ENCODE peak calls at places on chromosomes 1 and 21, in six cellular contexts. T, G, V, C, E and K are unnamed samples.

GRCh38 chr21:34031835-34032370 is 41.5 kb upstream of the MRPS6 start:
- DNase-seq in V (no peak), G (no peak), T (no peak), E (no peak), C (no peak), K (no peak)

GRCh38 chr1:177912991-177913390 is 56.9 kb downstream of the SEC16B start:
- DNase-seq in G (peak), V (no peak), E (no peak), C (no peak), T (no peak), K (no peak)

GRCh38 chr21:14273736-14274538 is 58.0 kb downstream of the RBM11 start:
- DNase-seq in V (no peak), G (no peak), E (peak), T (peak), C (peak), K (no peak)

GRCh38 chr21:42040411-42041180 is 30.4 kb upstream of the ZBTB21 start:
- DNase-seq in T (no peak), G (peak), V (peak), C (peak), E (no peak), K (peak)

GRCh38 chr1:186681806-186682205 is 1.6 kb upstream of the PTGS2 start:
- DNase-seq in E (no peak), C (no peak), T (no peak), G (peak), V (no peak), K (no peak)

GRCh38 chr1:169287280-169287679 is 80.3 kb downstream of the NME7 start:
- DNase-seq in G (no peak), T (no peak), C (no peak), E (no peak), V (no peak), K (no peak)

GRCh38 chr1:236766506-236766905 is 28.6 kb upstream of the MTR start:
- DNase-seq in E (no peak), C (no peak), G (no peak), V (no peak), T (no peak), K (no peak)

GRCh38 chr1:62809788-62810187 is 25.9 kb downstream of the ATG4C start:
- DNase-seq in E (no peak), C (no peak), G (no peak), V (no peak), T (no peak), K (no peak)

GRCh38 chr21:38645282-38645681 is 147.0 kb upstream of the ERG start:
- DNase-seq in G (peak), V (peak), T (no peak), C (no peak), E (no peak), K (peak)

GRCh38 chr1:25871086-25871703 is 4.3 kb downstream of the PAQR7 start:
- DNase-seq in T (no peak), E (no peak), C (peak), V (no peak), G (no peak), K (no peak)

GRCh38 chr1:225834417-225835329 is 24.7 kb downstream of the EPHX1 start:
- DNase-seq in C (no peak), T (no peak), G (peak), V (no peak), E (no peak), K (peak)

DNA sequence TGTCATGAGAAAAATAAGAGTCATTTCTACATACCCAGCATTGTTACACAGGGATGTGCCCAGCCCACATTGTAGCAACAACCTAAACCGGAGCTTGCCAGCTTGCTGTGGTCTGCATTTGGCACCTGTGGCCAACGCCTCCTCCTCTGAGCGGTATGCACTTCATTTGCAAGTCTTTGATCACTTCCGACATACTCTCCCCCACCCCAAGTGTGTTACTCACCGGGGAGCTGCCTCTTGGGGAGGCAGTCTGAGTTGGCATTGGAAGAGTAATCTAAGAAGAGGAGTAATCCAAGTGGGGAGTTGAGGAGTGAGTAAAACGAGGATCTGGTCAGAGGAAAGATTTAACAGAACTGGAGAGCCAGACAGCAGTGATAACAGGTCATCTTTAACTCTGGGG is 3.8 kb downstream of the BCL9 start:
- DNase-seq in V (peak), C (peak), T (peak), E (peak), G (peak), K (peak)
- H3K4me2 ChIP-seq in V (peak), C (peak), T (peak), E (peak), G (no peak), K (peak)

GRCh38 chr1:7298145-7298544 is 473.0 kb upstream of the VAMP3 start:
- DNase-seq in G (no peak), E (no peak), V (no peak), T (no peak), C (peak), K (no peak)
- H3K27ac ChIP-seq in G (peak), E (no peak), V (no peak), T (peak), C (peak), K (peak)

DNA sequence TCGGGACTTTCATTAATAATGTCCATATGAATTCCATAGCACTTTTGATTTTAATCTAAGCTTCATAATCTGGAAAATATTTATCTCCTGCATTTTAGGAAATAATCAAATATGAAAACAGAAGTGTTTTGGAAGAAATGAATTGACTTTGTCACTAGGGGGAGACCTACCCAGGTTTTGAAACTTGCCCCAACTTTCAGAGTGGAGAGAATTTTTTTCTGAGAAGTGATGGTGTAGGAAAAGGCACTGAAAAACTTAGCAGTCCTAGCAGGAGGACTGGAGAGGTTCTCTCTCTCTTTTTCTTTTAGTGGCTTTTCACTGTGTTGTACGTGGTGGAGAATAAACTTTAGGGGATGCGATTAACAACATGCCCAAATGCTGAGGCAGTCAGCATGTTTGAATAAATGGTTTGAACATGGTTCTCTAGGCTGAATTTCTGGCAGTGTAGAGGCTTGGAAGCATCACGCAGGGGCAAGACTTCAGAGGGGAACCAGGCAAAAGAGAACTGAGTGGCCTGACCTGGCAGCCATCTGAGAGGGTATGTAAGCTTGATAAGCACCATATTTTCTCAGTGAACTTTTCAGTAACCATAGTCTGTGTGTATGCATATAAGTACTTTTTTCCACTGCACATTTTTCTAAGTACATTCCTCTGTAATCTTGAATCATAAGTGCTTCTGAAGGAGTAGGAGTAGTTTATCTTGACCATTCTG is 68.3 kb upstream of the NEK7 start:
- DNase-seq in G (peak), C (peak), E (peak), V (no peak), T (no peak), K (peak)
- H3K4me2 ChIP-seq in G (no peak), C (no peak), E (no peak), V (no peak), T (no peak), K (peak)

GRCh38 chr21:37447288-37447936 is 80.8 kb downstream of the DYRK1A start:
- DNase-seq in E (peak), C (no peak), V (no peak), G (no peak), T (no peak), K (no peak)
- H3K27ac ChIP-seq in E (peak), C (no peak), V (no peak), G (no peak), T (no peak), K (no peak)

DNA sequence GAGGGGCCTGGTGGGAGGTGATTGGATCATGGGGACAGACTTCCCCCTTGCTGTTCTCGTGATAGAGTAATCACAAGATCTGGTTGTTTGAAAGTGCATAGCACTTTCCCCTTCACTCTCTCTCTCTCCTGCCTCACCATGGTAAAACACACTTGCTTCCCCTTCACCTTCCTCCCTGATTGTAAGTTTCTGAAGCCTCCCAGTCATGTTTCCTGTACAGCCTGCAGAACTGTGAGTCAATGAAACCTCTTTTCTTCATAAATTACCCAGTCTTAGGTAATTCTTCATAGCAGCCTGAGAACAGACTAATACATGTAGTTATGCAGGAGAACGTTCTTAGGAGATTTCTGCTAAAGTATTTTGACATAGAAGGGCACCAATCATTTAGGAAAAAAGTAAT is 59.9 kb upstream of the FBXO28 start:
- DNase-seq in G (no peak), V (no peak), C (no peak), T (no peak), E (no peak), K (no peak)
- H3K4me2 ChIP-seq in G (no peak), V (no peak), C (no peak), T (no peak), E (no peak), K (no peak)

GRCh38 chr1:181100924-181101323 is 12.4 kb downstream of the IER5 start:
- DNase-seq in E (no peak), C (peak), G (no peak), V (no peak), T (no peak), K (no peak)
- H3K27ac ChIP-seq in E (no peak), C (peak), G (peak), V (peak), T (peak), K (peak)

GRCh38 chr1:8687539-8687938 is 129.9 kb downstream of the RERE start:
- DNase-seq in G (no peak), C (no peak), E (no peak), V (no peak), T (no peak), K (no peak)

GRCh38 chr1:8684590-8684989 is 132.8 kb downstream of the RERE start:
- DNase-seq in E (no peak), C (peak), V (no peak), T (no peak), G (no peak), K (no peak)

GRCh38 chr1:8689431-8690252 is 127.8 kb downstream of the RERE start:
- DNase-seq in V (no peak), G (no peak), E (no peak), T (no peak), C (no peak), K (no peak)

GRCh38 chr1:8690253-8690525 is 127.3 kb downstream of the RERE start:
- DNase-seq in E (no peak), G (no peak), V (no peak), T (no peak), C (no peak), K (no peak)

DNA sequence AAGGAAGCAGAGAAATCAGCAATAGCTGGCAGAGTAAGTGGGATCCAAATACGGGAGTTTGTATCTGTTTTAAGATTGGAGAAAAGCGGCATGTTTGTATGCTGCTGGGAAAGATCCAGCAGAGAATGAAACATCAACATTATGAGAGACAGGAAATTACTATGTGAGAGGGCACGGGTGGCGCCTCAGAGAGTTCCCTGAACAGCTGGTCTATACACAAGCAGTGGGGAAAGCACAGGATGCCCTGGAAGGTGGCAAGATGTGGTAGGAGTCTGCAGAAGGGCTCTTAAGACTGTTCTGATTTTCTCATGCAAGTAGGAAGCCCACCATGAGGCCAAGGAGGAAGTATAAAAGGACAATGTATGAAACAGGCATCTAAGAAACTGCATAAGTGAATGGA is 130.4 kb downstream of the RERE start:
- DNase-seq in C (no peak), E (no peak), G (no peak), V (no peak), T (no peak), K (no peak)
- H3K4me2 ChIP-seq in C (no peak), E (no peak), G (peak), V (no peak), T (no peak), K (peak)

GRCh38 chr1:205275916-205276315 is 45.6 kb downstream of the NUAK2 start:
- DNase-seq in V (no peak), E (no peak), C (no peak), G (no peak), T (no peak), K (no peak)
- H3K27ac ChIP-seq in V (no peak), E (no peak), C (no peak), G (no peak), T (no peak), K (no peak)

GRCh38 chr1:93692001-93692400 is 10.4 kb upstream of the BCAR3 start:
- DNase-seq in T (no peak), G (no peak), V (no peak), C (no peak), E (no peak), K (no peak)
- H3K4me2 ChIP-seq in T (no peak), G (peak), V (peak), C (no peak), E (no peak), K (peak)

GRCh38 chr1:17465186-17465585 is 25.7 kb upstream of the RCC2 start:
- DNase-seq in V (no peak), C (no peak), E (no peak), G (no peak), T (no peak), K (no peak)
- H3K27ac ChIP-seq in V (no peak), C (no peak), E (no peak), G (no peak), T (no peak), K (no peak)